ENCODE peak calls at places on chromosome 10, in seven cellular contexts. One of them, this sample, is unnamed.

GRCh38 chr10:36542493-36542892 is 582.9 kb upstream of the ANKRD30A start:
- DNase-seq in GM12878: no peak
- DNase-seq in H1: no peak
- DNase-seq in HepG2: no peak
- DNase-seq in HCT116: no peak
- DNase-seq in NT2/D1: no peak
- DNase-seq in K562: no peak
- DNase-seq in this sample: peak

GRCh38 chr10:23408330-23408976 is 30.4 kb upstream of the OTUD1 start:
- DNase-seq in GM12878: no peak
- DNase-seq in H1: no peak
- DNase-seq in HepG2: no peak
- DNase-seq in HCT116: no peak
- DNase-seq in NT2/D1: no peak
- DNase-seq in K562: no peak
- DNase-seq in this sample: peak

GRCh38 chr10:125756853-125757487 is 18.7 kb downstream of the MMP21 start:
- DNase-seq in GM12878: no peak
- DNase-seq in H1: no peak
- DNase-seq in HepG2: no peak
- DNase-seq in HCT116: no peak
- DNase-seq in NT2/D1: no peak
- DNase-seq in K562: no peak
- DNase-seq in this sample: no peak

GRCh38 chr10:32377458-32378370 is 30.8 kb upstream of the EPC1 start:
- DNase-seq in GM12878: no peak
- DNase-seq in H1: no peak
- DNase-seq in HepG2: peak
- DNase-seq in HCT116: peak
- DNase-seq in NT2/D1: no peak
- DNase-seq in K562: peak
- DNase-seq in this sample: peak

GRCh38 chr10:77925795-77926565 is 575 bp downstream of the DLG5 start:
- DNase-seq in GM12878: no peak
- DNase-seq in H1: no peak
- DNase-seq in HepG2: no peak
- DNase-seq in HCT116: no peak
- DNase-seq in NT2/D1: no peak
- DNase-seq in K562: no peak
- DNase-seq in this sample: peak

GRCh38 chr10:100009283-100009792 is 409 bp downstream of the DNMBP start:
- DNase-seq in GM12878: no peak
- DNase-seq in H1: no peak
- DNase-seq in HepG2: peak
- DNase-seq in HCT116: no peak
- DNase-seq in NT2/D1: no peak
- DNase-seq in K562: peak
- DNase-seq in this sample: no peak

GRCh38 chr10:46536171-46536570 is 20.3 kb downstream of the GPRIN2 start:
- DNase-seq in GM12878: no peak
- DNase-seq in H1: no peak
- DNase-seq in HepG2: no peak
- DNase-seq in HCT116: no peak
- DNase-seq in NT2/D1: no peak
- DNase-seq in K562: no peak
- DNase-seq in this sample: no peak

GRCh38 chr10:7520496-7521485 is 110.0 kb upstream of the SFMBT2 start:
- DNase-seq in GM12878: peak
- DNase-seq in H1: no peak
- DNase-seq in HepG2: no peak
- DNase-seq in HCT116: no peak
- DNase-seq in NT2/D1: no peak
- DNase-seq in K562: no peak
- DNase-seq in this sample: no peak

GRCh38 chr10:84818956-84819355 is 490.6 kb downstream of the CCSER2 start:
- DNase-seq in GM12878: no peak
- DNase-seq in H1: no peak
- DNase-seq in HepG2: no peak
- DNase-seq in HCT116: no peak
- DNase-seq in NT2/D1: no peak
- DNase-seq in K562: no peak
- DNase-seq in this sample: no peak

GRCh38 chr10:132422169-132422691 is 25.2 kb downstream of the PWWP2B start:
- DNase-seq in GM12878: no peak
- DNase-seq in H1: no peak
- DNase-seq in HepG2: no peak
- DNase-seq in HCT116: no peak
- DNase-seq in NT2/D1: no peak
- DNase-seq in K562: peak
- DNase-seq in this sample: peak

GRCh38 chr10:123967626-123968243 is 76.1 kb upstream of the CPXM2 start:
- DNase-seq in GM12878: no peak
- DNase-seq in H1: peak
- DNase-seq in HepG2: peak
- DNase-seq in HCT116: peak
- DNase-seq in NT2/D1: peak
- DNase-seq in K562: peak
- DNase-seq in this sample: peak
- TF ChIP-seq YY1 in GM12878: peak
- TF ChIP-seq YY1 in H1: no peak
- TF ChIP-seq YY1 in HepG2: no peak
- TF ChIP-seq YY1 in HCT116: no peak
- TF ChIP-seq YY1 in NT2/D1: no peak
- TF ChIP-seq YY1 in K562: no peak
- TF ChIP-seq YY1 in this sample: no peak

DNA sequence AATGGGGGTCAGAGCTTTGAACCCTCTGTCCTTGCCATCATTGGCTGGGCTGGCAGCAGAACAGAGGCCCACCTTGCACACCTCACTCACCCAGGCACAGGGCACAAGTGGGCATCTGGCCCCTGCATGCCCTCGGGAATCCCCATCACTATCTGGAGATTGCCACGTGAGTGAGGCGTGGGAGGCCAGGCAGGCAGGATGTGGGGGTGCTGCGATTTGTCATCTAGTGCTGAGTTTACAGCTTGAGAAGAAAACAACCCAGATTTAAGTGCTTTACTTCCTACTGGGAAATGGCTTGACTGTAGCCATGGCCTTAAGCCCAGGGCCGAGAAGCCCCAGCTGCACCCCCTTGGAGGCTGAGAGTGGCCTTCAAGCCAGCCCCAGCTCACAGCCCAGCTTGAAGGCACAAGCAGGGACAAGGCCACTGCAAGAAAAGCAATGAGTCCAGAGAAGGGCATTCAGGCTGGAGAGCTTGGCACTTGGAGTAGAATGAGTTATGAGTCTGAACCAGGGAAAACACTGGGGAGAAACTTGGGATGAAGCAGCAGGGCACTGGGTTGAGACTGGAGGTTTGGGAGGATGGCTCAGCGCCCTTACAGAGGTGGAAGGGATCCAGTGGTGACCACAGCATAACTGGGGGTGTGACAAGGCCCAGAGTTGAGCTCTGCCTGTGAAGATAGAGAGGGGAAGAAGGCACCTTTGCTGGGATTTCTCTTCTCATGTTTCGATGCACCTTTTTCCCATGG is 123.0 kb downstream of the CXCL12 start:
- DNase-seq in GM12878: peak
- DNase-seq in H1: no peak
- DNase-seq in HepG2: no peak
- DNase-seq in HCT116: no peak
- DNase-seq in NT2/D1: no peak
- DNase-seq in K562: no peak
- DNase-seq in this sample: peak
- TF ChIP-seq YY1 in GM12878: no peak
- TF ChIP-seq YY1 in H1: no peak
- TF ChIP-seq YY1 in HepG2: no peak
- TF ChIP-seq YY1 in HCT116: no peak
- TF ChIP-seq YY1 in NT2/D1: no peak
- TF ChIP-seq YY1 in K562: no peak
- TF ChIP-seq YY1 in this sample: no peak

DNA sequence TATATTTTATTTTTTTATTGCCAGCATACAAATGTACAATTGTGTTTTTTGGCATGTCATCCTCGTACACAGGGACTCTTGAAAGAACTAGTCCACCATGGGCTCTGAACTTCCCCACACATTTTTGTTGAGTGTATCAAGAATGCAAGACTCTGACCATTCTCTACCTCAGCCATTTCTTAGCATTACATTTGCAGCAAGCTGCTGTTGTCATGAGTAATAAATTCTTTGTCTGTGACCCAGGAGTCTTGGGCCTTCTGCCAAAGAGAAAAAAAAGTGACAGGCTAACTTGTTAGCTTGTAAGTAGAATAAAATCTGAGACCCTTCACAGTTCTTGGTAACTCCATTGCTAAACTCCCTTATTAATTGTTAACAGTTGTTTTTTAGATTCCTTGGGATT is 542.3 kb upstream of the MBL2 start:
- DNase-seq in GM12878: no peak
- DNase-seq in H1: no peak
- DNase-seq in HepG2: no peak
- DNase-seq in HCT116: no peak
- DNase-seq in NT2/D1: no peak
- DNase-seq in K562: no peak
- DNase-seq in this sample: no peak
- TF ChIP-seq YY1 in GM12878: no peak
- TF ChIP-seq YY1 in H1: no peak
- TF ChIP-seq YY1 in HepG2: no peak
- TF ChIP-seq YY1 in HCT116: no peak
- TF ChIP-seq YY1 in NT2/D1: no peak
- TF ChIP-seq YY1 in K562: no peak
- TF ChIP-seq YY1 in this sample: no peak

GRCh38 chr10:74922921-74923320 is 96.5 kb downstream of the KAT6B start:
- DNase-seq in GM12878: no peak
- DNase-seq in H1: no peak
- DNase-seq in HepG2: no peak
- DNase-seq in HCT116: no peak
- DNase-seq in NT2/D1: no peak
- DNase-seq in K562: no peak
- DNase-seq in this sample: no peak
- TF ChIP-seq YY1 in GM12878: no peak
- TF ChIP-seq YY1 in H1: no peak
- TF ChIP-seq YY1 in HepG2: no peak
- TF ChIP-seq YY1 in HCT116: no peak
- TF ChIP-seq YY1 in NT2/D1: no peak
- TF ChIP-seq YY1 in K562: no peak
- TF ChIP-seq YY1 in this sample: no peak

DNA sequence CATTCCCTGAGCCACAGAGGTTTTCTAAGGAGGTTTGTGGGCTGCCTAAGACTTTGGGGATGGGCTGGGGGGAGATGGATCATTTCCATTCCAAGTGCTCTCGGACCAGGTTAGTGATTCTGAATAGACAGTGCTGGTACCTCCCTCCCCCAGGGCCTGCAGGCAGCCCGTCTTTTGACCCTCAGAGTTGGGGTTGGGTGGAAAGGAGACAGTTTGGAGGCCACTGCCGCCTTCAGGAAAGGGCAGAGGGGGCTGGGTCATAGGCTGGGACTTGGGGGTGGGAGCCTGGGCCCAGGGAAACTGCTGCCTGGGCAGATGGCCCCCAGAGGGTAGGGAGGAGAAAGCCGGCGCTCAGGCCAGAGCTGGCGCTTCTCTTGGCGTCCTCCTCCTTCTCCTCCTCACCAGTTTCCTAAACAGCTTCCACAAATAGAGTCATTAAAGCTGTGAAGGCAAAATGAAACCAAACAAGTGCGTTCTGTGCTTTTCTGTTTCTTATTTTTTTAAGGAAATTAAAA is 4.4 kb downstream of the UNC5B start:
- DNase-seq in GM12878: no peak
- DNase-seq in H1: no peak
- DNase-seq in HepG2: no peak
- DNase-seq in HCT116: no peak
- DNase-seq in NT2/D1: no peak
- DNase-seq in K562: no peak
- DNase-seq in this sample: peak
- TF ChIP-seq YY1 in GM12878: no peak
- TF ChIP-seq YY1 in H1: no peak
- TF ChIP-seq YY1 in HepG2: no peak
- TF ChIP-seq YY1 in HCT116: no peak
- TF ChIP-seq YY1 in NT2/D1: no peak
- TF ChIP-seq YY1 in K562: no peak
- TF ChIP-seq YY1 in this sample: no peak

GRCh38 chr10:69631566-69631965 is 1.5 kb downstream of the FAM241B start:
- DNase-seq in GM12878: no peak
- DNase-seq in H1: no peak
- DNase-seq in HepG2: no peak
- DNase-seq in HCT116: no peak
- DNase-seq in NT2/D1: no peak
- DNase-seq in K562: no peak
- DNase-seq in this sample: no peak

GRCh38 chr10:69632516-69633199 is 2.6 kb downstream of the FAM241B start:
- DNase-seq in GM12878: no peak
- DNase-seq in H1: no peak
- DNase-seq in HepG2: no peak
- DNase-seq in HCT116: no peak
- DNase-seq in NT2/D1: no peak
- DNase-seq in K562: no peak
- DNase-seq in this sample: no peak

GRCh38 chr10:69629897-69630650 is at the start of gene FAM241B:
- DNase-seq in GM12878: no peak
- DNase-seq in H1: no peak
- DNase-seq in HepG2: no peak
- DNase-seq in HCT116: peak
- DNase-seq in NT2/D1: peak
- DNase-seq in K562: peak
- DNase-seq in this sample: peak

GRCh38 chr10:69629519-69629896 is 539 bp upstream of the FAM241B start:
- DNase-seq in GM12878: no peak
- DNase-seq in H1: no peak
- DNase-seq in HepG2: no peak
- DNase-seq in HCT116: no peak
- DNase-seq in NT2/D1: no peak
- DNase-seq in K562: no peak
- DNase-seq in this sample: no peak

DNA sequence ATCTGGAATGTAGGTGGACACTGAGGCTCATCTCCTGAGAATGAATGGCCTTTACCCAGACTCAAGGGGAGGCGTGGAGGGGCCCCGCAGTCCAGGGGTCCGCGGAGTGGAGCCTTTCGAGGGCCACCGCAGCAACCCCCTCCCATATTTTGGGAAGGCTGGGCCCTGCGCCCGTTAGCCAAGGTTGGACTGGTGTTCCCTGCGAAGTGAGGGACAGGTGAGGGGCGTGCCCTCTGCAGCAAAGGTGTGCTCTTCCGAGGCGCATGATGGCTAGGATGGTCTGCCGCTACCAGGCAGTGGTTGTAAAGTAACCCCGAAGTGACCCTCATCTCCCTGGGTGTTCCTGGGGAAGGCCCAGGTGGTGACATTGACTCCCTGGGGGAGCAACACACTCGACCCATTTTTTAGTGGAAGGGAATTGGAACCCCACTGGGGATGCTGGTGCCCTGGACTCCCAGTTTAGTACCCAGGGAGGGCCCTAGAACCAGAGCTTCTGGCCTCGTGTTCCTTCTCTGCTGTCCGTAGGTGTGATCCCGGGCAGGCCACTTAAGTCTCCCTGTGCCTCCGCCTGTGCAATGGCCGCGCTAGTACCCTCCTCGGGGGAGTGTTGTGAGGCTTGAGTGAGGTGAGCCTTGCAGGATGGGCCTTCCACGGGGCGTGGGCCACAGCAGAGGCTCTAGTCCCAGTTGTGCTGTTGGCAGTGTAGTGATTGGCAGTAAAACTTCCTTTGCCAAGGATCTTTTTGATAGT is 779 bp downstream of the FAM241B start:
- DNase-seq in GM12878: no peak
- DNase-seq in H1: no peak
- DNase-seq in HepG2: no peak
- DNase-seq in HCT116: no peak
- DNase-seq in NT2/D1: no peak
- DNase-seq in K562: no peak
- DNase-seq in this sample: no peak
- TF ChIP-seq YY1 in GM12878: no peak
- TF ChIP-seq YY1 in H1: no peak
- TF ChIP-seq YY1 in HepG2: no peak
- TF ChIP-seq YY1 in HCT116: no peak
- TF ChIP-seq YY1 in NT2/D1: no peak
- TF ChIP-seq YY1 in K562: no peak
- TF ChIP-seq YY1 in this sample: no peak

This sample was measured in SK-N-SH.